ENCODE peak calls at places on chromosomes 3 and 15, in eight cellular contexts. P, I, Q, T, U, G, N and E are unnamed samples.

GRCh38 chr3:159200176-159200575 is 398.3 kb downstream of the MFSD1 start:
- DNase-seq in P (no peak), I (no peak), Q (peak; percentile 85), T (peak; percentile 79), U (no peak), G (no peak), N (no peak), E (peak; percentile 89)

GRCh38 chr3:66428733-66429132 is 72.1 kb downstream of the LRIG1 start:
- DNase-seq in P (peak; percentile 10), I (peak; percentile 84), Q (peak; percentile 98), T (peak; percentile 98), U (no peak), G (no peak), N (peak; percentile 67), E (peak; percentile 85)

GRCh38 chr3:183548262-183548769 is 7.2 kb downstream of the KLHL6 start:
- DNase-seq in P (no peak), I (no peak), Q (peak; percentile 85), T (peak; percentile 96), U (no peak), G (no peak), N (no peak), E (peak; percentile 68)

GRCh38 chr15:83656943-83657528 is 3.1 kb downstream of the ADAMTSL3 start:
- DNase-seq in P (no peak), I (no peak), Q (no peak), T (no peak), U (no peak), G (no peak), N (no peak), E (no peak)

GRCh38 chr15:67999320-68000100 is 54.6 kb upstream of the PIAS1 start:
- DNase-seq in P (no peak), I (no peak), Q (peak; percentile 33), T (no peak), U (no peak), G (no peak), N (no peak), E (no peak)

GRCh38 chr15:26879770-26880169 is 12.9 kb downstream of the GABRA5 start:
- DNase-seq in P (no peak), I (no peak), Q (no peak), T (no peak), U (no peak), G (no peak), N (no peak), E (no peak)

GRCh38 chr3:187678869-187679268 is 8.7 kb upstream of the SST start:
- DNase-seq in P (peak; percentile 66), I (peak; percentile 29), Q (peak; percentile 76), T (peak; percentile 69), U (no peak), G (peak; percentile 18), N (peak; percentile 34), E (peak; percentile 77)

GRCh38 chr3:53171109-53171453 is 10.1 kb downstream of the PRKCD start:
- DNase-seq in P (no peak), I (no peak), Q (no peak), T (no peak), U (no peak), G (no peak), N (no peak), E (no peak)

GRCh38 chr15:49103002-49103401 is 52.4 kb downstream of the COPS2 start:
- DNase-seq in P (no peak), I (no peak), Q (peak; percentile 49), T (peak; percentile 60), U (no peak), G (no peak), N (no peak), E (no peak)

GRCh38 chr3:53711387-53711786 is 134.8 kb downstream of the CHDH start:
- DNase-seq in P (no peak), I (no peak), Q (no peak), T (no peak), U (no peak), G (no peak), N (no peak), E (no peak)

GRCh38 chr3:52780298-52780585 is 2.8 kb downstream of the ITIH1 start:
- DNase-seq in P (no peak), I (no peak), Q (no peak), T (no peak), U (no peak), G (no peak), N (no peak), E (no peak)

GRCh38 chr3:72657666-72658065 is 190.6 kb downstream of the SHQ1 start:
- DNase-seq in P (no peak), I (no peak), Q (no peak), T (no peak), U (no peak), G (no peak), N (no peak), E (peak; percentile 45)

GRCh38 chr3:113495035-113495434 is 19.9 kb downstream of the SPICE1 start:
- DNase-seq in P (no peak), I (peak; percentile 26), Q (peak; percentile 47), T (peak; percentile 35), U (no peak), G (no peak), N (peak; percentile 27), E (no peak)

GRCh38 chr3:10238330-10238995 is 9.8 kb upstream of the TATDN2 start:
- DNase-seq in P (no peak), I (no peak), Q (no peak), T (no peak), U (no peak), G (no peak), N (no peak), E (no peak)

GRCh38 chr3:71251156-71251775 is 332.3 kb downstream of the FOXP1 start:
- DNase-seq in P (no peak), I (no peak), Q (peak; percentile 96), T (peak; percentile 99), U (no peak), G (no peak), N (no peak), E (no peak)

GRCh38 chr3:52055537-52056351 is 627 bp downstream of the DUSP7 start:
- DNase-seq in P (no peak), I (peak; percentile 24), Q (peak; percentile 65), T (no peak), U (no peak), G (peak; percentile 61), N (peak; percentile 76), E (no peak)

GRCh38 chr3:194267744-194268658 is 83.1 kb downstream of the CPN2 start:
- DNase-seq in P (no peak), I (peak; percentile 20), Q (no peak), T (no peak), U (no peak), G (no peak), N (no peak), E (no peak)

GRCh38 chr3:45224824-45225464 is 1.1 kb downstream of the TMEM158 start:
- DNase-seq in P (peak; percentile 5), I (peak; percentile 67), Q (peak; percentile 84), T (peak; percentile 53), U (no peak), G (peak; percentile 30), N (no peak), E (peak; percentile 54)

GRCh38 chr3:127674793-127675189 is 2.0 kb downstream of the ABTB1 start:
- DNase-seq in P (no peak), I (no peak), Q (no peak), T (no peak), U (no peak), G (no peak), N (no peak), E (no peak)

GRCh38 chr3:66253790-66254620 is 33.2 kb downstream of the SLC25A26 start:
- DNase-seq in P (no peak), I (peak; percentile 26), Q (peak; percentile 44), T (no peak), U (no peak), G (no peak), N (no peak), E (no peak)

GRCh38 chr3:150823277-150823676 is 60.3 kb upstream of the SIAH2 start:
- DNase-seq in P (no peak), I (no peak), Q (no peak), T (no peak), U (no peak), G (no peak), N (no peak), E (no peak)

GRCh38 chr15:33985751-33986150 is 17.5 kb downstream of the CHRM5 start:
- DNase-seq in P (no peak), I (no peak), Q (no peak), T (peak; percentile 24), U (no peak), G (no peak), N (no peak), E (no peak)